ENCODE peak calls at places on chromosomes 12 and 14, in four cellular contexts. One of them, this sample, is unnamed.
A peak's percentile ranks its signal among the peaks of the same experiment; 100 is the strongest.

GRCh38 chr12:102050660-102051430 is 10.9 kb downstream of the WASHC3 start:
- DNase-seq in MG63: no peak
- DNase-seq in ELR: no peak
- DNase-seq in stimulated activated CD8-positive, alpha-beta memory T cell treated with anti-CD3 and anti-CD28 coated beads, Interleukin-2, amount 100 ng/mL, for 1 hour: no peak
- DNase-seq in this sample: no peak

GRCh38 chr12:4445156-4446020 is at the start of gene FGF6:
- DNase-seq in MG63: no peak
- DNase-seq in ELR: no peak
- DNase-seq in stimulated activated CD8-positive, alpha-beta memory T cell treated with anti-CD3 and anti-CD28 coated beads, Interleukin-2, amount 100 ng/mL, for 1 hour: no peak
- DNase-seq in this sample: no peak

GRCh38 chr14:77965919-77966435 is 166.1 kb downstream of the ADCK1 start:
- DNase-seq in ELR: peak; percentile 35
- DNase-seq in MG63: peak; percentile 43
- DNase-seq in stimulated activated CD8-positive, alpha-beta memory T cell treated with anti-CD3 and anti-CD28 coated beads, Interleukin-2, amount 100 ng/mL, for 1 hour: no peak
- DNase-seq in this sample: no peak

GRCh38 chr14:24298892-24299254 is 707 bp downstream of the DHRS1 start:
- DNase-seq in ELR: peak; percentile 95
- DNase-seq in MG63: peak; percentile 76
- DNase-seq in stimulated activated CD8-positive, alpha-beta memory T cell treated with anti-CD3 and anti-CD28 coated beads, Interleukin-2, amount 100 ng/mL, for 1 hour: no peak
- DNase-seq in this sample: no peak

GRCh38 chr12:26870491-26871419 is 37.8 kb upstream of the ITPR2 start:
- DNase-seq in ELR: peak; percentile 26
- DNase-seq in stimulated activated CD8-positive, alpha-beta memory T cell treated with anti-CD3 and anti-CD28 coated beads, Interleukin-2, amount 100 ng/mL, for 1 hour: no peak
- DNase-seq in MG63: peak; percentile 53
- DNase-seq in this sample: no peak

GRCh38 chr14:69543341-69544249 is 31.1 kb downstream of the CCDC177 start:
- DNase-seq in MG63: peak; percentile 80
- DNase-seq in stimulated activated CD8-positive, alpha-beta memory T cell treated with anti-CD3 and anti-CD28 coated beads, Interleukin-2, amount 100 ng/mL, for 1 hour: no peak
- DNase-seq in ELR: peak; percentile 98
- DNase-seq in this sample: peak; percentile 14

GRCh38 chr14:29222671-29223268 is 456.2 kb downstream of the FOXG1 start:
- DNase-seq in ELR: peak; percentile 78
- DNase-seq in MG63: peak; percentile 27
- DNase-seq in stimulated activated CD8-positive, alpha-beta memory T cell treated with anti-CD3 and anti-CD28 coated beads, Interleukin-2, amount 100 ng/mL, for 1 hour: no peak
- DNase-seq in this sample: no peak

GRCh38 chr12:6869049-6870021 is 2.0 kb downstream of the TPI1 start:
- DNase-seq in ELR: peak; percentile 84
- DNase-seq in stimulated activated CD8-positive, alpha-beta memory T cell treated with anti-CD3 and anti-CD28 coated beads, Interleukin-2, amount 100 ng/mL, for 1 hour: peak; percentile 78
- DNase-seq in MG63: peak; percentile 60
- DNase-seq in this sample: no peak

GRCh38 chr12:114355389-114356088 is 50.4 kb downstream of the TBX5 start:
- DNase-seq in MG63: no peak
- DNase-seq in stimulated activated CD8-positive, alpha-beta memory T cell treated with anti-CD3 and anti-CD28 coated beads, Interleukin-2, amount 100 ng/mL, for 1 hour: no peak
- DNase-seq in ELR: peak; percentile 23
- DNase-seq in this sample: no peak

GRCh38 chr14:30680036-30680435 is 57.9 kb downstream of the SCFD1 start:
- DNase-seq in MG63: no peak
- DNase-seq in stimulated activated CD8-positive, alpha-beta memory T cell treated with anti-CD3 and anti-CD28 coated beads, Interleukin-2, amount 100 ng/mL, for 1 hour: no peak
- DNase-seq in ELR: no peak
- DNase-seq in this sample: no peak

GRCh38 chr12:64691793-64692583 is 67.2 kb downstream of the GNS start:
- DNase-seq in stimulated activated CD8-positive, alpha-beta memory T cell treated with anti-CD3 and anti-CD28 coated beads, Interleukin-2, amount 100 ng/mL, for 1 hour: no peak
- DNase-seq in MG63: no peak
- DNase-seq in ELR: no peak
- DNase-seq in this sample: no peak

GRCh38 chr12:105466901-105467598 is 136.6 kb downstream of the C12orf75 start:
- DNase-seq in stimulated activated CD8-positive, alpha-beta memory T cell treated with anti-CD3 and anti-CD28 coated beads, Interleukin-2, amount 100 ng/mL, for 1 hour: no peak
- DNase-seq in MG63: no peak
- DNase-seq in ELR: no peak
- DNase-seq in this sample: no peak

GRCh38 chr12:124175731-124176130 is 119.2 kb upstream of the RFLNA start:
- DNase-seq in stimulated activated CD8-positive, alpha-beta memory T cell treated with anti-CD3 and anti-CD28 coated beads, Interleukin-2, amount 100 ng/mL, for 1 hour: no peak
- DNase-seq in MG63: no peak
- DNase-seq in ELR: no peak
- DNase-seq in this sample: no peak

GRCh38 chr12:79424109-79424721 is 266.5 kb downstream of the PAWR start:
- DNase-seq in stimulated activated CD8-positive, alpha-beta memory T cell treated with anti-CD3 and anti-CD28 coated beads, Interleukin-2, amount 100 ng/mL, for 1 hour: no peak
- DNase-seq in MG63: peak; percentile 21
- DNase-seq in ELR: peak; percentile 97
- DNase-seq in this sample: no peak

GRCh38 chr12:23503544-23503943 is 445.9 kb downstream of the SOX5 start:
- DNase-seq in stimulated activated CD8-positive, alpha-beta memory T cell treated with anti-CD3 and anti-CD28 coated beads, Interleukin-2, amount 100 ng/mL, for 1 hour: no peak
- DNase-seq in MG63: no peak
- DNase-seq in ELR: no peak
- DNase-seq in this sample: no peak

GRCh38 chr14:65360144-65360784 is 52.3 kb upstream of the FUT8 start:
- DNase-seq in MG63: no peak
- DNase-seq in ELR: no peak
- DNase-seq in stimulated activated CD8-positive, alpha-beta memory T cell treated with anti-CD3 and anti-CD28 coated beads, Interleukin-2, amount 100 ng/mL, for 1 hour: no peak
- DNase-seq in this sample: no peak

GRCh38 chr14:105474478-105475268 is at the start of gene CRIP2:
- DNase-seq in ELR: peak; percentile 49
- DNase-seq in stimulated activated CD8-positive, alpha-beta memory T cell treated with anti-CD3 and anti-CD28 coated beads, Interleukin-2, amount 100 ng/mL, for 1 hour: no peak
- DNase-seq in MG63: peak; percentile 57
- DNase-seq in this sample: no peak

GRCh38 chr12:3129301-3130052 is 52.3 kb downstream of the TSPAN9 start:
- DNase-seq in stimulated activated CD8-positive, alpha-beta memory T cell treated with anti-CD3 and anti-CD28 coated beads, Interleukin-2, amount 100 ng/mL, for 1 hour: no peak
- DNase-seq in ELR: peak; percentile 82
- DNase-seq in MG63: no peak
- DNase-seq in this sample: no peak

GRCh38 chr12:11837318-11837934 is 188.0 kb downstream of the ETV6 start:
- DNase-seq in ELR: no peak
- DNase-seq in stimulated activated CD8-positive, alpha-beta memory T cell treated with anti-CD3 and anti-CD28 coated beads, Interleukin-2, amount 100 ng/mL, for 1 hour: no peak
- DNase-seq in MG63: no peak
- DNase-seq in this sample: no peak

GRCh38 chr14:65239143-65239672 is 136.9 kb upstream of the MAX start:
- DNase-seq in stimulated activated CD8-positive, alpha-beta memory T cell treated with anti-CD3 and anti-CD28 coated beads, Interleukin-2, amount 100 ng/mL, for 1 hour: no peak
- DNase-seq in MG63: no peak
- DNase-seq in ELR: peak; percentile 90
- DNase-seq in this sample: no peak

GRCh38 chr14:89425931-89426330 is 8.9 kb upstream of the FOXN3 start:
- DNase-seq in ELR: peak; percentile 96
- DNase-seq in MG63: peak; percentile 83
- DNase-seq in stimulated activated CD8-positive, alpha-beta memory T cell treated with anti-CD3 and anti-CD28 coated beads, Interleukin-2, amount 100 ng/mL, for 1 hour: no peak
- DNase-seq in this sample: no peak

GRCh38 chr12:42213954-42214426 is 24.1 kb downstream of the YAF2 start:
- DNase-seq in MG63: peak; percentile 22
- DNase-seq in stimulated activated CD8-positive, alpha-beta memory T cell treated with anti-CD3 and anti-CD28 coated beads, Interleukin-2, amount 100 ng/mL, for 1 hour: no peak
- DNase-seq in ELR: no peak
- DNase-seq in this sample: no peak

GRCh38 chr12:114967187-114967586 is 283.2 kb upstream of the TBX3 start:
- DNase-seq in ELR: no peak
- DNase-seq in MG63: no peak
- DNase-seq in stimulated activated CD8-positive, alpha-beta memory T cell treated with anti-CD3 and anti-CD28 coated beads, Interleukin-2, amount 100 ng/mL, for 1 hour: no peak
- DNase-seq in this sample: no peak